ENCODE peak calls at places on chromosomes 13 and 19, in five cellular contexts. M is astrocyte, P is neural progenitor cell, C is endodermal cell, H is colonic mucosa. V is an unnamed sample.

GRCh38 chr13:32142956-32143375 is 111.4 kb downstream of the FRY start:
- DNase-seq in M (peak; percentile 74), P (peak; percentile 50), C (peak; percentile 60), H (no peak), V (no peak)

GRCh38 chr13:84137292-84137691 is 255.0 kb upstream of the SLITRK1 start:
- DNase-seq in M (peak; percentile 37), P (no peak), C (no peak), H (no peak), V (no peak)

GRCh38 chr13:26914624-26915023 is 154.0 kb upstream of the GPR12 start:
- DNase-seq in M (peak; percentile 5), P (no peak), C (peak; percentile 23), H (no peak), V (no peak)

GRCh38 chr19:18939922-18940775 is 868 bp downstream of the HOMER3 start:
- DNase-seq in M (peak; percentile 26), P (peak; percentile 90), C (peak; percentile 81), H (peak; percentile 36), V (no peak)

GRCh38 chr19:12872941-12873890 is 8.0 kb downstream of the DNASE2 start:
- DNase-seq in M (no peak), P (peak; percentile 21), C (peak; percentile 82), H (peak; percentile 79), V (peak; percentile 87)

GRCh38 chr13:49953560-49953959 is 17.4 kb upstream of the SPRYD7 start:
- DNase-seq in M (no peak), P (no peak), C (no peak), H (no peak), V (no peak)

GRCh38 chr13:33353646-33354045 is 68.1 kb upstream of the STARD13 start:
- DNase-seq in M (no peak), P (no peak), C (no peak), H (no peak), V (no peak)

GRCh38 chr19:16067205-16067938 is 8.9 kb upstream of the TPM4 start:
- DNase-seq in M (peak; percentile 91), P (no peak), C (no peak), H (peak; percentile 79), V (no peak)

GRCh38 chr13:111484129-111484925 is 163.9 kb downstream of the TEX29 start:
- DNase-seq in M (no peak), P (peak; percentile 25), C (no peak), H (peak; percentile 10), V (no peak)

GRCh38 chr13:30257433-30258099 is 49.8 kb downstream of the KATNAL1 start:
- DNase-seq in M (peak; percentile 27), P (peak; percentile 82), C (peak; percentile 56), H (no peak), V (peak; percentile 69)

GRCh38 chr19:49331616-49332055 is 3.6 kb upstream of the CD37 start:
- DNase-seq in M (peak; percentile 45), P (peak; percentile 64), C (peak; percentile 82), H (peak; percentile 60), V (peak; percentile 97)
- H3K9ac ChIP-seq in M (no peak overlapping the region), P (no peak overlapping the region), C (no peak overlapping the region), H (no peak overlapping the region), V (peak overlapping the region; percentile 93)

DNA sequence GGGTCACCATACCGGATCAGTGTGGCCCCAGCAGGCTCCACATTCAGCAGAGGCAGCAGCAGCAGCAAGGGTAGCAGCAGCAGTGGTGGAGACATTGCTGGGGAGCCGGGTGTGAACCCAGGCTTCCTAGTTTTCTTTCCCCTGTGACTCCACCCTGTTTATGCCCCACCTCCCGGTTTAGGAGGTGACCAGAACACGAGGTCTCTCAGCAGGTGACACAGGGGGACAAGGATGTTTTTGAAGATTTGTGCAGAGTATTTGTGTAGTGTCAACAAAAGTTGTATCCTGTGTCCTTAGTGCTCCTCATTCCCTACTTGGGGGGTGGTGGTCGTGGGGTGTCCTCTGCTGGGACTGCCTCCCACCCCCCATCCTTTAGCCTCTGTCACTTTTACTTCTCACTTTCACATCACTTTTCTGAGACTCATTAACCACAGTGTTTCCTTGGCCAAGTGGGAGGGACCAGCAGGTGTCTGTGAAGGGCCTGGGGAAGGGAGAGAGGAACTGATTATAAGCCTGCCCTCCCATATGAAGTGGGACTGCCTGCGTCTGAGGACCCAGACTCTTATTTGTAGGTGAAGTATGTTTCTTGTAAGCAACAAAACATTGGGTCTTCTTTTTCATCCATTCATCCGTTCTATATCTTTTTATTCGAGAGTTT is 15.6 kb upstream of the KCNC3 start:
- DNase-seq in M (no peak), P (no peak), C (no peak), H (no peak), V (peak; percentile 95)
- H3K4me1 ChIP-seq in M (no peaks in the 10 kb centered on the region), P (no peaks in the 10 kb centered on the region), C (no peaks in the 10 kb centered on the region), H (no peaks in the 10 kb centered on the region), V (peaks cover 92% of the 10 kb centered on the region)

GRCh38 chr19:41462497-41462896 is 19.5 kb downstream of the ERICH4 start:
- DNase-seq in M (no peak), P (no peak), C (no peak), H (no peak), V (no peak)

GRCh38 chr19:41452584-41453275 is 9.8 kb downstream of the ERICH4 start:
- DNase-seq in M (no peak), P (no peak), C (no peak), H (no peak), V (no peak)

GRCh38 chr19:41456342-41456918 is 13.5 kb downstream of the ERICH4 start:
- DNase-seq in M (peak; percentile 35), P (no peak), C (no peak), H (no peak), V (no peak)

GRCh38 chr19:41457241-41457640 is 14.3 kb downstream of the ERICH4 start:
- DNase-seq in M (no peak), P (no peak), C (no peak), H (no peak), V (no peak)
- H3K27me3 ChIP-seq in M (peaks cover 3% of the 10 kb centered on the region), P (no peaks in the 10 kb centered on the region), C (peaks cover 16% of the 10 kb centered on the region), H (no peaks in the 10 kb centered on the region), V (no peaks in the 10 kb centered on the region)

GRCh38 chr19:34274284-34274826 is 20.0 kb downstream of the GARRE1 start:
- DNase-seq in M (peak; percentile 64), P (no peak), C (no peak), H (no peak), V (peak; percentile 44)

GRCh38 chr19:34273121-34273845 is 18.9 kb downstream of the GARRE1 start:
- DNase-seq in M (no peak), P (no peak), C (no peak), H (no peak), V (peak; percentile 51)

GRCh38 chr19:34269081-34269480 is 14.7 kb downstream of the GARRE1 start:
- DNase-seq in M (no peak), P (no peak), C (no peak), H (no peak), V (peak; percentile 47)

GRCh38 chr19:34269489-34269888 is 15.1 kb downstream of the GARRE1 start:
- DNase-seq in M (no peak), P (no peak), C (no peak), H (no peak), V (peak; percentile 56)

GRCh38 chr19:34269968-34270621 is 15.7 kb downstream of the GARRE1 start:
- DNase-seq in M (peak; percentile 77), P (no peak), C (peak; percentile 73), H (peak; percentile 45), V (peak; percentile 93)
- H3K9ac ChIP-seq in M (peak overlapping the region; percentile 67), P (no peak overlapping the region), C (peak overlapping the region; percentile 11), H (peak overlapping the region; percentile 16), V (peak overlapping the region; percentile 88)

GRCh38 chr13:40986328-40986856 is 32.7 kb downstream of the ELF1 start:
- DNase-seq in M (peak; percentile 30), P (no peak), C (no peak), H (no peak), V (no peak)
- H3K4me1 ChIP-seq in M (peaks cover 6% of the 10 kb centered on the region), P (no peaks in the 10 kb centered on the region), C (no peaks in the 10 kb centered on the region), H (peaks cover 16% of the 10 kb centered on the region), V (peaks cover 76% of the 10 kb centered on the region)

GRCh38 chr19:50719566-50719965 is at the start of gene SHANK1:
- DNase-seq in M (no peak), P (peak; percentile 64), C (peak; percentile 80), H (no peak), V (no peak)

GRCh38 chr19:50718255-50719118 is 1.1 kb downstream of the SHANK1 start:
- DNase-seq in M (no peak), P (peak; percentile 55), C (peak; percentile 76), H (no peak), V (no peak)

GRCh38 chr19:50720181-50720920 is 749 bp upstream of the SHANK1 start:
- DNase-seq in M (no peak), P (no peak), C (no peak), H (no peak), V (no peak)

GRCh38 chr19:50717891-50718254 is 1.7 kb downstream of the SHANK1 start:
- DNase-seq in M (no peak), P (peak; percentile 40), C (no peak), H (no peak), V (no peak)

DNA sequence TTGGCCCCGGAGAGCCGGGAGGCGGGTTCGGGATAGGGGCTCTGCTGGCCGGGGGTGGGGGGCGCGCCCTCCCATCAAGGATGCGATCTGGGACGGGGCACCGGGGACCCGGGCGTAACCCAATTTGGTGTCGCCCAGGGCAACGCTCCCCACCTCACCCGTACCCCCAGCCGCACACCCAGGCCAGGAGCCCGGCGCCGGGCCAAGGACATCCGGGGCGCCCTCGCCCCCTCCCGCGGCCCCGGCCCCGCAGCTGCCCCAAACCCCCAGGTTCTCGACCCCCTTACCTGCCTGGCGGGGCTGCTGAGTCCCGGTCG is 525 bp downstream of the SHANK1 start:
- DNase-seq in M (no peak), P (no peak), C (no peak), H (no peak), V (no peak)
- H3K27me3 ChIP-seq in M (no peaks in the 10 kb centered on the region), P (peaks cover 100% of the 10 kb centered on the region), C (peaks cover 18% of the 10 kb centered on the region), H (peaks cover 23% of the 10 kb centered on the region), V (no peaks in the 10 kb centered on the region)